ENCODE peak calls at places on chromosomes 11 and 22, in nine cellular contexts. D, T, O, E, Q, P, N, V and X are unnamed samples.

GRCh38 chr11:19777032-19777341 is 64.3 kb downstream of the NAV2 start:
- DNase-seq in D (peak; percentile 40), T (no peak), O (peak; percentile 75), E (no peak), Q (no peak), P (peak; percentile 28), N (no peak), V (no peak), X (no peak)

GRCh38 chr11:2137202-2138071 is 1.8 kb downstream of the IGF2 start:
- DNase-seq in D (peak; percentile 34), T (no peak), O (peak; percentile 61), E (no peak), Q (peak; percentile 80), P (peak; percentile 43), N (no peak), V (no peak), X (no peak)

GRCh38 chr11:87463486-87464102 is 425.9 kb downstream of the TMEM135 start:
- DNase-seq in D (no peak), T (no peak), O (no peak), E (no peak), Q (peak; percentile 38), P (no peak), N (no peak), V (peak; percentile 70), X (no peak)

GRCh38 chr11:122656631-122657101 is 1.1 kb downstream of the UBASH3B start:
- DNase-seq in D (peak; percentile 30), T (no peak), O (peak; percentile 64), E (no peak), Q (no peak), P (peak; percentile 13), N (no peak), V (peak; percentile 92), X (peak; percentile 86)

GRCh38 chr11:75334402-75334891 is 17.0 kb downstream of the ARRB1 start:
- DNase-seq in D (no peak), T (no peak), O (no peak), E (no peak), Q (no peak), P (no peak), N (no peak), V (no peak), X (no peak)

GRCh38 chr22:19843107-19843856 is 11.4 kb downstream of the GNB1L start:
- DNase-seq in D (no peak), T (no peak), O (peak; percentile 48), E (no peak), Q (no peak), P (no peak), N (no peak), V (no peak), X (no peak)

GRCh38 chr11:15192007-15192556 is 77.4 kb downstream of the INSC start:
- DNase-seq in D (no peak), T (no peak), O (no peak), E (no peak), Q (no peak), P (no peak), N (no peak), V (no peak), X (no peak)

GRCh38 chr11:116427903-116428637 is 344.7 kb downstream of the BUD13 start:
- DNase-seq in D (no peak), T (no peak), O (no peak), E (no peak), Q (peak; percentile 95), P (peak; percentile 9), N (no peak), V (no peak), X (no peak)

GRCh38 chr11:134800130-134800529 is 388.1 kb upstream of the B3GAT1 start:
- DNase-seq in D (no peak), T (no peak), O (no peak), E (no peak), Q (no peak), P (no peak), N (no peak), V (peak; percentile 77), X (no peak)

DNA sequence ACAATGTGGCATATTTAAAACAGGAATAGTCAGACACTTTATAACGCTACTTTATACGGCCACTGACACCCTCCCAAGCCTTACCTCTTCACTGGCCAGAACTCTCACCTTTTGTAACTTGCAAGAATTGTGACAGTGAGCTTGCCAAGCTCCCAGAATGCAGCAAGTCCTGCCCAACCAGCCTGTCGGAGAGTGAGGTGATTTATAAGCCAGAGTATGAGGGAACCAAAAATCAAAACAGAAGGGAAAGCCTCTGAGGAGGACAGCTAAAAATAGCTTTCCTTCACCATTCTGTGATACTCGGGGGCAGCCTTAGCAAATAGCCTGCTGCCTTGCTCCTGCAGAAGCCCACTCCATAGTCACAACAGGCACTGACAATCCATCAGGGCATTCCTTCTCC is 229.7 kb downstream of the FAM76B start:
- DNase-seq in D (no peak), T (no peak), O (no peak), E (no peak), Q (no peak), P (peak; percentile 77), N (no peak), V (no peak), X (no peak)
- TF ChIP-seq POLR2AphosphoS5 in D (no peak), T (no peak), O (no peak), E (no peak), Q (no peak), P (peak; percentile 91), N (no peak), V (peak; percentile 63), X (no peak)

DNA sequence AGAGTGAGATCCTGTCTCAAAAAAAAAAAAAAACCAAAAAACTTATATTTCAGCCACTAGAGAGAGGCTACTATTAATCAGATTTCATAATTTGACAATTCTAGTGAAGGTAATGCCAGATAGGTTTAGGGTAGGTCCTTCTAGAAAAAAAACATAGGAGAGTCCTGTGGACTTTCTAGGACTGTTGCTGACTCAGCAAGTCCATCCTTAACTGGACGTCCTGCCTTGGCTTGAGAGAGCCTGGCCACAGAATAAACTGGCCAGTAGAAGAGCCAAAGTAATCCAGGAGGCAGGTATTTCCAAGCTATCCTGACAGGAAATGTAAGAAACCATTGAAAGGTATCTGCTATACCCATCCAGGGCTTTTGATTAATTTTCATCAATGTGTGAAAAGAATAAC is 64.6 kb downstream of the TRIM44 start:
- DNase-seq in D (no peak), T (no peak), O (no peak), E (no peak), Q (no peak), P (no peak), N (no peak), V (no peak), X (no peak)
- TF ChIP-seq POLR2AphosphoS5 in D (no peak), T (no peak), O (no peak), E (no peak), Q (no peak), P (no peak), N (no peak), V (no peak), X (no peak)

GRCh38 chr11:60908803-60909202 is 2.4 kb upstream of the PRPF19 start:
- DNase-seq in D (no peak), T (no peak), O (no peak), E (no peak), Q (no peak), P (no peak), N (no peak), V (no peak), X (no peak)

GRCh38 chr11:60910711-60911366 is 3.1 kb upstream of the TMEM109 start:
- DNase-seq in D (no peak), T (no peak), O (no peak), E (no peak), Q (no peak), P (no peak), N (no peak), V (no peak), X (no peak)

GRCh38 chr11:60912223-60912850 is 1.6 kb upstream of the TMEM109 start:
- DNase-seq in D (no peak), T (no peak), O (no peak), E (no peak), Q (no peak), P (no peak), N (no peak), V (no peak), X (no peak)

GRCh38 chr11:60912851-60913550 is 957 bp upstream of the TMEM109 start:
- DNase-seq in D (no peak), T (no peak), O (peak; percentile 46), E (no peak), Q (no peak), P (peak; percentile 56), N (no peak), V (no peak), X (peak; percentile 82)

GRCh38 chr11:60910281-60910687 is 3.7 kb upstream of the TMEM109 start:
- DNase-seq in D (peak; percentile 68), T (no peak), O (peak; percentile 27), E (peak; percentile 94), Q (no peak), P (no peak), N (no peak), V (no peak), X (no peak)
- TF ChIP-seq POLR2AphosphoS5 in D (no peak), T (no peak), O (no peak), E (peak; percentile 31), Q (no peak), P (no peak), N (no peak), V (no peak), X (no peak)

GRCh38 chr11:65418431-65418680 is 4.2 kb upstream of the NEAT1 start:
- DNase-seq in D (no peak), T (no peak), O (no peak), E (no peak), Q (no peak), P (no peak), N (no peak), V (no peak), X (no peak)

GRCh38 chr11:65419460-65419772 is 3.2 kb upstream of the NEAT1 start:
- DNase-seq in D (peak; percentile 30), T (no peak), O (no peak), E (no peak), Q (no peak), P (no peak), N (no peak), V (no peak), X (peak; percentile 85)

GRCh38 chr11:65417702-65418430 is 4.7 kb upstream of the NEAT1 start:
- DNase-seq in D (peak; percentile 63), T (no peak), O (peak; percentile 50), E (no peak), Q (no peak), P (peak; percentile 59), N (peak; percentile 94), V (no peak), X (peak; percentile 93)

GRCh38 chr11:65419773-65420481 is 2.7 kb upstream of the NEAT1 start:
- DNase-seq in D (peak; percentile 94), T (no peak), O (peak; percentile 95), E (no peak), Q (peak; percentile 92), P (peak; percentile 98), N (peak; percentile 97), V (peak; percentile 99), X (peak; percentile 94)

DNA sequence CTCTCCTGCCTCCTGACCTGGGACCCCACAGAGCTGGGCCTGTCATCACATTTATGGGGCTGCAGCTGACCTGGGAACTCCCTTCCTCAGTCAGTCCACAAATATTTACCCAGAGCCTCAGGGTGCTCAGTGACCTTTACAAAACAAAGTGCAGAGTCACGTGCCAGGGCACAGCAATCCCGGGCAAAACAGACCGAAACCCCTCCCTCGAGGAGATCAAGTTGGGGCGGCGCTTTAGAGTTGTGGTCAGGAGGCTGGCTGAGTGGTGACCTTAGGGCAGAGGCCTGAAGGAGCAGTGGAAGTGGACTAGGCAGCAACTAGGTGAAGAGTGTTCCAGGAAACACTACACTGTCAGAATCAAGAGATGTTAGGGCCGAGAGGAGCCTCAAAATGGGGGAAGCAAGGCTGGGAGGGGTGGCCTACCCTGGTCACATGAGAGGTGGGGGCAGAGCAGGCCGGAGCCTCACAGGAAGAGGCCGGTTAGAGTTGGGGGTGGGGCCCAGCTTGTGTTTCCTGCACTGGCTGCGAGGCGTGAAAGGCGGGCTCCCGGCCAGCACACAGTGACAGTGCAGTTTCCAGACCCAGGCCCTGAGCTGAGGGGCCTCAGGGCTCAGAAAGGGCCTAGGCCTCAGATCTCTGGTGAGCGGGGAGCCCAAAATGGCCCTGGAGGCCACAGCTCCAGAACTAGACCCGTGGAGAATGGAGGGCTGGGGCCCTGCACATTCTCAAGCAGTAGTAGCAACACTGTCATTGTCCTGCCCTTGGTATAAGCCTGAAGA is 3.7 kb upstream of the NEAT1 start:
- DNase-seq in D (peak; percentile 97), T (peak; percentile 75), O (peak; percentile 96), E (peak; percentile 91), Q (peak; percentile 99), P (peak; percentile 95), N (peak; percentile 99), V (peak; percentile 99), X (peak; percentile 99)
- TF ChIP-seq POLR2AphosphoS5 in D (peak; percentile 95), T (peak; percentile 54), O (peak; percentile 91), E (peak; percentile 95), Q (peak; percentile 70), P (peak; percentile 96), N (peak; percentile 95), V (peak; percentile 94), X (peak; percentile 98)